ENCODE peak calls at places on chromosomes 3 and 15, in eight cellular contexts. One of them, this sample, is unnamed.

GRCh38 chr3:143775401-143775970 is 72.8 kb downstream of the SLC9A9 start:
- DNase-seq in lower lobe of right lung: no peak
- DNase-seq in PC-9: no peak
- DNase-seq in IMR-90: peak; percentile 13
- DNase-seq in HFFc6: peak; percentile 4
- DNase-seq in AG09319: no peak
- DNase-seq in transverse colon: no peak
- DNase-seq in CD14-positive monocyte: no peak
- DNase-seq in this sample: no peak

GRCh38 chr3:17339233-17339632 is 403.2 kb downstream of the TBC1D5 start:
- DNase-seq in IMR-90: no peak
- DNase-seq in HFFc6: no peak
- DNase-seq in lower lobe of right lung: no peak
- DNase-seq in PC-9: no peak
- DNase-seq in AG09319: no peak
- DNase-seq in CD14-positive monocyte: no peak
- DNase-seq in transverse colon: no peak
- DNase-seq in this sample: no peak

GRCh38 chr3:134153761-134154160 is 96.9 kb downstream of the RYK start:
- DNase-seq in CD14-positive monocyte: no peak
- DNase-seq in PC-9: no peak
- DNase-seq in AG09319: no peak
- DNase-seq in transverse colon: no peak
- DNase-seq in HFFc6: no peak
- DNase-seq in IMR-90: no peak
- DNase-seq in lower lobe of right lung: no peak
- DNase-seq in this sample: no peak

GRCh38 chr3:89049119-89049518 is 58.3 kb upstream of the EPHA3 start:
- DNase-seq in IMR-90: peak; percentile 11
- DNase-seq in AG09319: no peak
- DNase-seq in HFFc6: no peak
- DNase-seq in CD14-positive monocyte: no peak
- DNase-seq in transverse colon: no peak
- DNase-seq in lower lobe of right lung: no peak
- DNase-seq in PC-9: no peak
- DNase-seq in this sample: no peak

GRCh38 chr3:72191211-72191960 is 406.4 kb upstream of the PROK2 start:
- DNase-seq in HFFc6: no peak
- DNase-seq in CD14-positive monocyte: no peak
- DNase-seq in lower lobe of right lung: no peak
- DNase-seq in IMR-90: no peak
- DNase-seq in transverse colon: no peak
- DNase-seq in AG09319: no peak
- DNase-seq in PC-9: no peak
- DNase-seq in this sample: no peak

GRCh38 chr15:85624241-85624855 is 170.4 kb downstream of the KLHL25 start:
- DNase-seq in transverse colon: no peak
- DNase-seq in AG09319: no peak
- DNase-seq in lower lobe of right lung: no peak
- DNase-seq in PC-9: no peak
- DNase-seq in HFFc6: no peak
- DNase-seq in CD14-positive monocyte: no peak
- DNase-seq in IMR-90: no peak
- DNase-seq in this sample: no peak

GRCh38 chr15:61681676-61682075 is 378.6 kb downstream of the VPS13C start:
- DNase-seq in IMR-90: no peak
- DNase-seq in PC-9: no peak
- DNase-seq in transverse colon: no peak
- DNase-seq in HFFc6: no peak
- DNase-seq in CD14-positive monocyte: no peak
- DNase-seq in AG09319: no peak
- DNase-seq in lower lobe of right lung: no peak
- DNase-seq in this sample: no peak

GRCh38 chr3:173744479-173744878 is 346.9 kb downstream of the NLGN1 start:
- DNase-seq in HFFc6: no peak
- DNase-seq in IMR-90: no peak
- DNase-seq in AG09319: no peak
- DNase-seq in CD14-positive monocyte: no peak
- DNase-seq in PC-9: no peak
- DNase-seq in lower lobe of right lung: no peak
- DNase-seq in transverse colon: no peak
- DNase-seq in this sample: no peak

GRCh38 chr3:36124118-36124796 is 256.0 kb upstream of the STAC start:
- DNase-seq in lower lobe of right lung: no peak
- DNase-seq in IMR-90: peak; percentile 0
- DNase-seq in HFFc6: no peak
- DNase-seq in transverse colon: no peak
- DNase-seq in AG09319: peak; percentile 36
- DNase-seq in CD14-positive monocyte: no peak
- DNase-seq in PC-9: peak; percentile 40
- DNase-seq in this sample: no peak

GRCh38 chr3:72665701-72666443 is 182.4 kb downstream of the SHQ1 start:
- DNase-seq in transverse colon: peak; percentile 58
- DNase-seq in CD14-positive monocyte: peak; percentile 49
- DNase-seq in PC-9: peak; percentile 44
- DNase-seq in lower lobe of right lung: no peak
- DNase-seq in HFFc6: peak; percentile 9
- DNase-seq in AG09319: no peak
- DNase-seq in IMR-90: no peak
- DNase-seq in this sample: no peak

GRCh38 chr3:168671091-168671490 is 575.4 kb upstream of the GOLIM4 start:
- DNase-seq in CD14-positive monocyte: no peak
- DNase-seq in AG09319: no peak
- DNase-seq in HFFc6: no peak
- DNase-seq in IMR-90: no peak
- DNase-seq in PC-9: peak; percentile 20
- DNase-seq in transverse colon: peak; percentile 51
- DNase-seq in lower lobe of right lung: no peak
- DNase-seq in this sample: no peak

GRCh38 chr15:93372209-93372910 is 283.3 kb upstream of the RGMA start:
- DNase-seq in CD14-positive monocyte: no peak
- DNase-seq in lower lobe of right lung: no peak
- DNase-seq in AG09319: no peak
- DNase-seq in transverse colon: no peak
- DNase-seq in PC-9: no peak
- DNase-seq in HFFc6: no peak
- DNase-seq in IMR-90: no peak
- DNase-seq in this sample: no peak

GRCh38 chr3:168165390-168166269 is 69.9 kb upstream of the GOLIM4 start:
- DNase-seq in IMR-90: peak; percentile 76
- DNase-seq in PC-9: peak; percentile 46
- DNase-seq in AG09319: peak; percentile 47
- DNase-seq in CD14-positive monocyte: no peak
- DNase-seq in lower lobe of right lung: no peak
- DNase-seq in HFFc6: peak; percentile 70
- DNase-seq in transverse colon: peak; percentile 68
- DNase-seq in this sample: peak; percentile 39

DNA sequence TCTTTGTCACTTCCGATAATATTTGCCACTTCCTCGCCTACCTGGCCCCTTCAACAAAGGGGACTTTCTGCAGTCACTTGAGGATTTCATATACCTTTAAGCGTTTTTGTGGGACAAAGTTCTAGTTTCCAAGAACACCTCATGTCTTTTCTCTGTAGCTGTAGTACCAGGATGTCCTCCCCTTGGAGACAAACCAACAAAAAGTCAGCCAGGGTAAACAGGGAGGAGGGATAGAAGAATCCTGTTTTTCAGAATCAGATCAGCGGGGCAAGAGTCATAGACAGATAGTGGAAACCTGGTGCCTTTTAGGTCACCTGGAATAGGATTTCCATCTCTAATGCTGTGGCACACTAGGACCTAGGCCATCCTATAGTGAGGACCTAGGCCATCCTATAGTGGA is 4.5 kb downstream of the LRRC3B start:
- DNase-seq in CD14-positive monocyte: no peak
- DNase-seq in IMR-90: no peak
- DNase-seq in HFFc6: no peak
- DNase-seq in lower lobe of right lung: no peak
- DNase-seq in AG09319: no peak
- DNase-seq in transverse colon: no peak
- DNase-seq in PC-9: no peak
- DNase-seq in this sample: no peak
- TF ChIP-seq CTCF in CD14-positive monocyte: no peak
- TF ChIP-seq CTCF in IMR-90: no peak
- TF ChIP-seq CTCF in HFFc6: no peak
- TF ChIP-seq CTCF in lower lobe of right lung: no peak
- TF ChIP-seq CTCF in AG09319: no peak
- TF ChIP-seq CTCF in transverse colon: no peak
- TF ChIP-seq CTCF in PC-9: no peak
- TF ChIP-seq CTCF in this sample: no peak

DNA sequence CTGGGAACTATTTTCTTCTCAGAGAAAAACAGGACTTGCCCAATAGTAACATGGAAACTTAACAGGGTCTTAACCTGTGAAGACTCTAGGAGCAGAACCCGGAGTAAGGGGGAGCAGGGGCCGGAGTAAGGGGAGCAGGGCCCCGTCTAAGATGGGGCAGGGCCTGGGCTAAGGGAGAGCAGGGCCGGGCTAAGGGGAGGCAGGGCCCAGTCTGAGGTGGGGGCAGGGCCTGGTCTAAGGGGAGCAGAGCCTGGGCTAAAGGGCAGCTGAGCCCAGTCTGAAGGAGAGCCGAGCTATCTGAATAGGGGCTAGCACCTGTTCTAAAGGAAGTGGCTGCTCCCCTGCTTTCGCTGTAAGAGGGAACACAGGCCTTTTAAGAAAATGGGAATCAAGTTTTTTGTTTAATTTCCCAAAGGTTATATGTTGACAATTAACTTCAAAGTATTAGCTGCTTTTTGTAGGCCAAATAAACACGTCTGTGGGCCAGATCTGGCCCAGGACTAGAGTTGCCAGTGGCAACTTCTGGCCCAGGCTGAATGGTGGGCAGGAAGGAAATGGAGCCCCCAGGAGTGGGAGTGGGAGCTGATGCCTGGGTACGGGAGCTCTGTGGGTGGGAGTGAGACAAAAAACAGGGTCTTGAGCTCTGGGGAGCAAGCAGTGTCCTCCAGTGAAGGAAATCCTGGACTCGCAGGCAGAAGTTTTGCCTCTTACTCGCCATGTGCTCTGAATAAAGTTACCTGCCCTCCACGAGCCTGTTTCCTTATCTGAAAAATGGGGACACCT is 32.5 kb downstream of the CSPG4 start:
- DNase-seq in AG09319: no peak
- DNase-seq in HFFc6: no peak
- DNase-seq in IMR-90: no peak
- DNase-seq in PC-9: no peak
- DNase-seq in lower lobe of right lung: no peak
- DNase-seq in CD14-positive monocyte: no peak
- DNase-seq in transverse colon: no peak
- DNase-seq in this sample: no peak
- TF ChIP-seq CTCF in AG09319: no peak
- TF ChIP-seq CTCF in HFFc6: no peak
- TF ChIP-seq CTCF in IMR-90: no peak
- TF ChIP-seq CTCF in PC-9: no peak
- TF ChIP-seq CTCF in lower lobe of right lung: no peak
- TF ChIP-seq CTCF in CD14-positive monocyte: no peak
- TF ChIP-seq CTCF in transverse colon: no peak
- TF ChIP-seq CTCF in this sample: no peak

GRCh38 chr3:98990657-98991056 is 89.2 kb upstream of the DCBLD2 start:
- DNase-seq in CD14-positive monocyte: no peak
- DNase-seq in transverse colon: no peak
- DNase-seq in HFFc6: no peak
- DNase-seq in PC-9: no peak
- DNase-seq in lower lobe of right lung: no peak
- DNase-seq in AG09319: no peak
- DNase-seq in IMR-90: no peak
- DNase-seq in this sample: no peak

GRCh38 chr3:98994128-98994762 is 92.8 kb upstream of the DCBLD2 start:
- DNase-seq in IMR-90: peak; percentile 81
- DNase-seq in HFFc6: peak; percentile 73
- DNase-seq in AG09319: peak; percentile 42
- DNase-seq in PC-9: no peak
- DNase-seq in transverse colon: no peak
- DNase-seq in CD14-positive monocyte: no peak
- DNase-seq in lower lobe of right lung: no peak
- DNase-seq in this sample: no peak

GRCh38 chr3:98985406-98985805 is 83.9 kb upstream of the DCBLD2 start:
- DNase-seq in HFFc6: no peak
- DNase-seq in transverse colon: no peak
- DNase-seq in PC-9: no peak
- DNase-seq in AG09319: no peak
- DNase-seq in lower lobe of right lung: no peak
- DNase-seq in CD14-positive monocyte: no peak
- DNase-seq in IMR-90: no peak
- DNase-seq in this sample: no peak

GRCh38 chr3:98986073-98986472 is 84.6 kb upstream of the DCBLD2 start:
- DNase-seq in HFFc6: peak; percentile 90
- DNase-seq in PC-9: peak; percentile 16
- DNase-seq in CD14-positive monocyte: no peak
- DNase-seq in transverse colon: no peak
- DNase-seq in AG09319: peak; percentile 65
- DNase-seq in IMR-90: peak; percentile 97
- DNase-seq in lower lobe of right lung: no peak
- DNase-seq in this sample: no peak

DNA sequence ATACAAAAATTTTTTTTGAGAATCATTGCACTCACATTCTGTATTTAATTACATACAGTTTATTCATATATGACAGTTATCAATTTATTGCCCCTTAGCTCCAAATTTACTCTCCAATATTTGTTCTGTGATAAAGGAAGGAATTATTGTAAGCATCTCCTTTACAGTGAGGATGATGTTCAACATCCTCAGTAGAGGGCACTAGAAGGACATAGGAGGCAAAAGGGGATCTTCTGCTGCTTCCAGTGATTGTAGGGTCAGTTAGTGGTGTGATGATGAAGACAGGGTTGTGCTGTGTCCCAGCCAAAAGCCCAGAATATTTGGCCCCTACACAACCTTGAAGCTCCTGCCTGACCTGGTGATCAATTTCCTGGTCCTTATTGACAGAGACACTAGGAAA is 89.9 kb upstream of the DCBLD2 start:
- DNase-seq in lower lobe of right lung: no peak
- DNase-seq in PC-9: no peak
- DNase-seq in IMR-90: no peak
- DNase-seq in AG09319: no peak
- DNase-seq in transverse colon: no peak
- DNase-seq in CD14-positive monocyte: no peak
- DNase-seq in HFFc6: no peak
- DNase-seq in this sample: no peak
- TF ChIP-seq CTCF in lower lobe of right lung: no peak
- TF ChIP-seq CTCF in PC-9: no peak
- TF ChIP-seq CTCF in IMR-90: peak; percentile 25
- TF ChIP-seq CTCF in AG09319: no peak
- TF ChIP-seq CTCF in transverse colon: no peak
- TF ChIP-seq CTCF in CD14-positive monocyte: no peak
- TF ChIP-seq CTCF in HFFc6: peak; percentile 40
- TF ChIP-seq CTCF in this sample: no peak

DNA sequence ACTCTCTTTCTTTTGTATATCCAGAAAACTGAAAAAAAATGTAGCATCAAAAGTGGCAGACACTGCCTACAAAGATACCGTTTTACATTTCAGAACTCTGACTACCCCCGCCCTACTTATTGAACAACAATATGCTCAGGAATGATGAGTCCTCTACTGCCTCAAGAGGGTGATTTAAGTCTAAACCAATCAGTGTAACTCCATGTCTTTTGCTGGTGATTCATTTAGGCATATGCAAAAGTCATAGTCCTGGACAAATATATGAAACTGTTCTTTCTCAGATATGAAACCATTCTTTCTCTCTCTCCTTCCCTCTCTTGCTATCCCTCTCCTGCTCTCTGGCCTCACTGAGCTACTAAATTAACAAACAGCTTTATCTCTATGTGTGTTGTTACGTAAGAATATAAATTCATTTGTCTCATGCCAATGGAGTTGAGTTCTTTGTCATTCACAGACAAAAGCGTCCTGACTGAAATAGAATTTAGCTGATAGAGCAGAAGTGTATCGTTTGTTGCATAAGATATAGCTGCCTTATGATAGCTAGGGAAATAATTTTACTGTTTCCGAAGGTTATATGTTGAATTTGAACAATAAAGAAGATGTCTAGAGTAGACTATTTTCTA is 133.7 kb upstream of the OSTN start:
- DNase-seq in PC-9: no peak
- DNase-seq in AG09319: no peak
- DNase-seq in IMR-90: peak; percentile 80
- DNase-seq in CD14-positive monocyte: no peak
- DNase-seq in lower lobe of right lung: no peak
- DNase-seq in transverse colon: no peak
- DNase-seq in HFFc6: peak; percentile 64
- DNase-seq in this sample: no peak
- TF ChIP-seq CTCF in PC-9: no peak
- TF ChIP-seq CTCF in AG09319: no peak
- TF ChIP-seq CTCF in IMR-90: no peak
- TF ChIP-seq CTCF in CD14-positive monocyte: no peak
- TF ChIP-seq CTCF in lower lobe of right lung: no peak
- TF ChIP-seq CTCF in transverse colon: no peak
- TF ChIP-seq CTCF in HFFc6: no peak
- TF ChIP-seq CTCF in this sample: no peak